ENCODE peak calls at places on chromosome 2, in eight cellular contexts. M, Y, D, P, A, R, U and V are unnamed samples.

GRCh38 chr2:46909771-46910419 is 5.7 kb downstream of the MCFD2 start:
- DNase-seq in M (no peak), Y (no peak), D (no peak), P (no peak), A (no peak), R (no peak), U (no peak), V (no peak)

GRCh38 chr2:240109386-240109785 is 26.7 kb downstream of the COPS9 start:
- DNase-seq in M (no peak), Y (no peak), D (no peak), P (no peak), A (no peak), R (no peak), U (no peak), V (no peak)

GRCh38 chr2:120245520-120245835 is 7.2 kb upstream of the RALB start:
- DNase-seq in M (peak; percentile 67), Y (no peak), D (peak; percentile 46), P (peak; percentile 35), A (no peak), R (no peak), U (no peak), V (peak; percentile 81)

GRCh38 chr2:101961287-101962242 is 30.2 kb upstream of the IL1R2 start:
- DNase-seq in M (no peak), Y (no peak), D (no peak), P (no peak), A (peak; percentile 73), R (peak; percentile 85), U (peak; percentile 62), V (no peak)

GRCh38 chr2:227657204-227657845 is 9.3 kb upstream of the SCYGR5 start:
- DNase-seq in M (no peak), Y (no peak), D (no peak), P (no peak), A (no peak), R (no peak), U (no peak), V (no peak)

GRCh38 chr2:50751255-50752069 is 280.5 kb downstream of the NRXN1 start:
- DNase-seq in M (no peak), Y (no peak), D (no peak), P (no peak), A (no peak), R (no peak), U (no peak), V (no peak)

GRCh38 chr2:109070290-109070689 is 58.7 kb upstream of the SH3RF3 start:
- DNase-seq in M (no peak), Y (no peak), D (no peak), P (no peak), A (no peak), R (no peak), U (no peak), V (no peak)

GRCh38 chr2:232333361-232334135 is 45.0 kb upstream of the ALPP start:
- DNase-seq in M (no peak), Y (no peak), D (no peak), P (peak; percentile 32), A (no peak), R (peak; percentile 56), U (no peak), V (peak; percentile 76)